ENCODE peak calls at places on chromosomes 11 and 22, in six cellular contexts. One of them, this sample, is unnamed.

GRCh38 chr22:30433773-30434172 is 8.2 kb downstream of the MTFP1 start:
- DNase-seq in epithelial cell of esophagus: peak
- DNase-seq in body of pancreas: no peak
- DNase-seq in foreskin fibroblast: no peak
- DNase-seq in thoracic aorta: no peak
- DNase-seq in heart left ventricle: no peak
- DNase-seq in this sample: no peak

GRCh38 chr11:27700351-27701261 is at the start of gene BDNF:
- DNase-seq in epithelial cell of esophagus: peak
- DNase-seq in body of pancreas: no peak
- DNase-seq in foreskin fibroblast: peak
- DNase-seq in thoracic aorta: no peak
- DNase-seq in heart left ventricle: peak
- DNase-seq in this sample: peak

GRCh38 chr11:104830080-104830479 is 68.2 kb downstream of the CASP12 start:
- DNase-seq in epithelial cell of esophagus: peak
- DNase-seq in body of pancreas: no peak
- DNase-seq in foreskin fibroblast: peak
- DNase-seq in thoracic aorta: no peak
- DNase-seq in heart left ventricle: no peak
- DNase-seq in this sample: peak

GRCh38 chr22:45014658-45015057 is 4.9 kb upstream of the PHF21B start:
- DNase-seq in epithelial cell of esophagus: no peak
- DNase-seq in body of pancreas: no peak
- DNase-seq in foreskin fibroblast: no peak
- DNase-seq in thoracic aorta: no peak
- DNase-seq in heart left ventricle: no peak
- DNase-seq in this sample: no peak

GRCh38 chr11:2980168-2980840 is 11.8 kb downstream of the NAP1L4 start:
- DNase-seq in epithelial cell of esophagus: peak
- DNase-seq in body of pancreas: no peak
- DNase-seq in foreskin fibroblast: no peak
- DNase-seq in thoracic aorta: no peak
- DNase-seq in heart left ventricle: no peak
- DNase-seq in this sample: no peak

GRCh38 chr22:44574581-44575343 is 76.7 kb upstream of the RTL6 start:
- DNase-seq in epithelial cell of esophagus: no peak
- DNase-seq in body of pancreas: peak
- DNase-seq in foreskin fibroblast: no peak
- DNase-seq in thoracic aorta: no peak
- DNase-seq in heart left ventricle: no peak
- DNase-seq in this sample: no peak

GRCh38 chr11:78615724-78616123 is 41.1 kb upstream of the NARS2 start:
- DNase-seq in epithelial cell of esophagus: peak
- DNase-seq in body of pancreas: no peak
- DNase-seq in foreskin fibroblast: no peak
- DNase-seq in thoracic aorta: no peak
- DNase-seq in heart left ventricle: no peak
- DNase-seq in this sample: peak

GRCh38 chr11:65695459-65696241 is 16.4 kb upstream of the KAT5 start:
- DNase-seq in epithelial cell of esophagus: peak
- DNase-seq in body of pancreas: peak
- DNase-seq in foreskin fibroblast: no peak
- DNase-seq in thoracic aorta: no peak
- DNase-seq in heart left ventricle: peak
- DNase-seq in this sample: no peak

GRCh38 chr11:61019037-61019817 is 47.7 kb downstream of the CD6 start:
- DNase-seq in epithelial cell of esophagus: no peak
- DNase-seq in body of pancreas: no peak
- DNase-seq in foreskin fibroblast: no peak
- DNase-seq in thoracic aorta: no peak
- DNase-seq in heart left ventricle: no peak
- DNase-seq in this sample: no peak

GRCh38 chr11:113272281-113272680 is 42.1 kb upstream of the TTC12 start:
- DNase-seq in epithelial cell of esophagus: no peak
- DNase-seq in body of pancreas: no peak
- DNase-seq in foreskin fibroblast: no peak
- DNase-seq in thoracic aorta: no peak
- DNase-seq in heart left ventricle: no peak
- DNase-seq in this sample: no peak

GRCh38 chr11:66570826-66571222 is 2.4 kb upstream of the CTSF start:
- DNase-seq in epithelial cell of esophagus: no peak
- DNase-seq in body of pancreas: no peak
- DNase-seq in foreskin fibroblast: no peak
- DNase-seq in thoracic aorta: no peak
- DNase-seq in heart left ventricle: no peak
- DNase-seq in this sample: no peak

GRCh38 chr22:30562391-30562790 is 12.1 kb downstream of the GAL3ST1 start:
- DNase-seq in epithelial cell of esophagus: peak
- DNase-seq in body of pancreas: no peak
- DNase-seq in foreskin fibroblast: no peak
- DNase-seq in thoracic aorta: no peak
- DNase-seq in heart left ventricle: no peak
- DNase-seq in this sample: no peak

GRCh38 chr22:37050913-37051628 is 471 bp upstream of the KCTD17 start:
- DNase-seq in epithelial cell of esophagus: no peak
- DNase-seq in body of pancreas: no peak
- DNase-seq in foreskin fibroblast: no peak
- DNase-seq in thoracic aorta: no peak
- DNase-seq in heart left ventricle: no peak
- DNase-seq in this sample: no peak

GRCh38 chr22:42536166-42536565 is 16.6 kb upstream of the RRP7A start:
- DNase-seq in epithelial cell of esophagus: no peak
- DNase-seq in body of pancreas: no peak
- DNase-seq in foreskin fibroblast: no peak
- DNase-seq in thoracic aorta: no peak
- DNase-seq in heart left ventricle: no peak
- DNase-seq in this sample: no peak

GRCh38 chr11:130162733-130163132 is 3.2 kb downstream of the ST14 start:
- DNase-seq in epithelial cell of esophagus: peak
- DNase-seq in body of pancreas: no peak
- DNase-seq in foreskin fibroblast: peak
- DNase-seq in thoracic aorta: no peak
- DNase-seq in heart left ventricle: no peak
- DNase-seq in this sample: peak

GRCh38 chr11:47406896-47407745 is 1.3 kb upstream of the SLC39A13 start:
- DNase-seq in epithelial cell of esophagus: peak
- DNase-seq in body of pancreas: no peak
- DNase-seq in foreskin fibroblast: no peak
- DNase-seq in thoracic aorta: no peak
- DNase-seq in heart left ventricle: no peak
- DNase-seq in this sample: no peak

GRCh38 chr22:22422629-22423112 is 85.9 kb downstream of the ZNF280B start:
- DNase-seq in epithelial cell of esophagus: peak
- DNase-seq in body of pancreas: peak
- DNase-seq in foreskin fibroblast: peak
- DNase-seq in thoracic aorta: no peak
- DNase-seq in heart left ventricle: peak
- DNase-seq in this sample: peak

GRCh38 chr11:2208691-2209369 is 37.2 kb upstream of the TH start:
- DNase-seq in epithelial cell of esophagus: peak
- DNase-seq in body of pancreas: peak
- DNase-seq in foreskin fibroblast: no peak
- DNase-seq in thoracic aorta: no peak
- DNase-seq in heart left ventricle: no peak
- DNase-seq in this sample: no peak

GRCh38 chr22:45757068-45757467 is 85.4 kb downstream of the ATXN10 start:
- DNase-seq in epithelial cell of esophagus: no peak
- DNase-seq in body of pancreas: peak
- DNase-seq in foreskin fibroblast: no peak
- DNase-seq in thoracic aorta: no peak
- DNase-seq in heart left ventricle: peak
- DNase-seq in this sample: no peak

DNA sequence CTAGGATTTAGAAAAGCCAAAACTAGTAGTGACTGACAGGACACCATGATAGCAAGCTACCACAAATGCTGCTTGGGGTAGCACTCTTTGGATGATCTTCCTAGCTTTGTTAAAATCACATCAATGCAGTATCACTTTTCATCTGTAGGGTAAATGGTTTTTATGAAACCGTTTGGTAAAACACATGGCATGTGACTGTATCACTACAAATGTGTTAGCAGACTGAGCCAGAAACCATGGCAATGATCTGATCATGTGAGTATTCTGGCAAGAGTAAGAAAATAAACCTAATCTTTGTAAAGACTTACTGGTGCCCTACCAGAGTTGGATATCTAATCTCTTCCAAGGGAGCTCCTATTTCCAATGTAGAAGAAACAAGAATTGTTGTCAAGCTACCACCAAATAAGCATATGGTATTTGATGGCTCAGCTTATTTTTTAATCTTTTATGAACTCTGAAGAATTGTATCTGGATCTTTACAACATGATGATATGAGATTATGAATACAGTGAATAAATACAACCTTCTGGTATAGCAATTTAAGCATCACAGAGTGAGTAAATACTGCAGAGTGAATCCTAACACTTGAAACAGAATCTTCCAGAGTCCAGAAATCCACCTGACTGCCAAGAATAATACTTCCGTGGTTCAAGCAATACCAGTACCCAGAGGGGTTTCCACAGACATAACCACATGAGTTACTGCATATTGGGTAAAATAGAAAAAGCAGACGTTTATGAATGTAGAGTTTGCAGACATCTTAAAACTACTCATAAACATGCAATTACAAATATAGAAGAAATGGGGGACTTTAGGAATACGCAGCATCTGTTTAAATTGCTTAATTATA is 238.9 kb downstream of the TTC28 start:
- DNase-seq in epithelial cell of esophagus: no peak
- DNase-seq in body of pancreas: no peak
- DNase-seq in foreskin fibroblast: peak
- DNase-seq in thoracic aorta: no peak
- DNase-seq in heart left ventricle: no peak
- DNase-seq in this sample: peak
- TF ChIP-seq CTCF in epithelial cell of esophagus: no peak
- TF ChIP-seq CTCF in body of pancreas: no peak
- TF ChIP-seq CTCF in foreskin fibroblast: no peak
- TF ChIP-seq CTCF in thoracic aorta: no peak
- TF ChIP-seq CTCF in heart left ventricle: no peak
- TF ChIP-seq CTCF in this sample: peak

DNA sequence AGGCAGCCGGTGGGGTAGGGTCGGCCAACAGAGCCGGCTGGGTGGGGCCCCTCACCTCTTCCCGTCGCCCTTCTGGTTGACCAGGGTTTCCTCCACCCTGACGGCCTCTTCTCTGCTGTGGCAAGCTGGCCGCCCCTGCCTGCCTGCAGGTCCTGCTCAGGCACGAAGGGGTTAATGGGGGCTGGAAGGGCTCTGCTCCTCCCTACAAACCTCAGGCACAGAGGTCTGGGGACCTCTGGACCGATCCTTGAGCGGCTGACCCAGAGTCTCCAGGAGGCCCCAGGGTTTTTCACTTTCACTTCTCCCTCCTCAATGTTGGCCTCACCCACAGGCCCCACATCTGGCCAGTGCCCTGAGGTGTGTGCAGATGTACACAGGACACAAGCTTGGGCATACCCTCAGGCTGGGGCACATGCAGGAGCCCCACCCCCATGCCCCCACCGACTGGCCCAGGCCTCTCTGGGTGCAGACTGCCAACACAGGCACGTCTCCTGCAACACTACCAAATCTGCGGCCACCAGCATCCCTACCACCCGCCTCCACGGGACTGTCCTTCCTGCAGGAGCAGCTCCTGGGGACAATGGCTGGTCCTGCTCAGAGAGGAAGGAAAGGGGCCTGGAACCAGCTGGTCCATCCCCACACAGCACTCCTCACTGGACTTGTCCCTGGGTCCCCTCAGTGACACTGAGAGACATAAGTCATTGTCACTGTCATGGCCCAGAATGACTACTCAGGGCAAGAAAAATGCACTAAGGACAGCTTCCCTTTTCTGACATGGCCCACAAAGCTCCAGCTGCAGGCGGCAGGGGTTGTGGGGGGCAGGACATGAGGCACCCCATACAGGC is 3.2 kb upstream of the TBX1 start:
- DNase-seq in epithelial cell of esophagus: no peak
- DNase-seq in body of pancreas: no peak
- DNase-seq in foreskin fibroblast: no peak
- DNase-seq in thoracic aorta: no peak
- DNase-seq in heart left ventricle: no peak
- DNase-seq in this sample: no peak
- H3K4me3 ChIP-seq in epithelial cell of esophagus: peak
- H3K4me3 ChIP-seq in body of pancreas: no peak
- H3K4me3 ChIP-seq in foreskin fibroblast: no peak
- H3K4me3 ChIP-seq in thoracic aorta: peak
- H3K4me3 ChIP-seq in heart left ventricle: peak
- H3K4me3 ChIP-seq in this sample: no peak

DNA sequence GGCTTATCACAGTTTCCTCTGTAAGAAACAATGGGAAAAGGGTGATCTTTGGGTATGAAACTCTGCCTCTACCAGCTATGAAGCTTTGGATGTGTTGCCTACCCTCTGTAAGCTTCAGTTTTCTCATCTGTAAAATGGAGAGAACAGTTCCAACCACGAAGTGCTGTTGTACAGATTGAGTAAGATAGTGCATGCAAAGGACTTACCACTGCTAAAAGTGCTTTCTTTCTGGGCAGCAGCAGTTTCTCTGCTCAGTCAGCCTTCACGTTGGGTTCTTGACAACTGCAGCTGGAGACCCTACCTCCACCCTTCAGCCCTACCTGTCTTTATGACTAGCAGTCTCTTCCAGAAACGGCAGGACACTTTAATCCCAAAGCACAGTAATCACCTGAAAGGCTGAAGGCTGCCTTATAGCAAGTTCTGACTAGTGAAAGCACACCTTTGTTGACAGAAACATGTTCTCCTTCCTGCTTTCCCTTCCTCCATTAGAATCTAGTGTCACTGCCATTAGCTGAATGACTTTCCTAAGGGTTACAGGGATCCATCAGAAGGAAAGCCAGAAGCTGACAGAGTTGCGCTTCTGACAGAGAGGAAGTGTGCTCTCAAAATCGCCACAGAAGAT is 91.4 kb downstream of the RPL27A start:
- DNase-seq in epithelial cell of esophagus: peak
- DNase-seq in body of pancreas: no peak
- DNase-seq in foreskin fibroblast: no peak
- DNase-seq in thoracic aorta: no peak
- DNase-seq in heart left ventricle: no peak
- DNase-seq in this sample: no peak
- TF ChIP-seq CTCF in epithelial cell of esophagus: no peak
- TF ChIP-seq CTCF in body of pancreas: no peak
- TF ChIP-seq CTCF in foreskin fibroblast: no peak
- TF ChIP-seq CTCF in thoracic aorta: no peak
- TF ChIP-seq CTCF in heart left ventricle: no peak
- TF ChIP-seq CTCF in this sample: no peak

GRCh38 chr11:74019104-74019738 is 10.3 kb upstream of the UCP3 start:
- DNase-seq in epithelial cell of esophagus: no peak
- DNase-seq in body of pancreas: peak
- DNase-seq in foreskin fibroblast: no peak
- DNase-seq in thoracic aorta: no peak
- DNase-seq in heart left ventricle: no peak
- DNase-seq in this sample: peak

GRCh38 chr11:74019860-74020259 is 11.0 kb upstream of the UCP3 start:
- DNase-seq in epithelial cell of esophagus: peak
- DNase-seq in body of pancreas: no peak
- DNase-seq in foreskin fibroblast: no peak
- DNase-seq in thoracic aorta: no peak
- DNase-seq in heart left ventricle: no peak
- DNase-seq in this sample: peak

GRCh38 chr11:74020537-74020936 is 11.7 kb upstream of the UCP3 start:
- DNase-seq in epithelial cell of esophagus: no peak
- DNase-seq in body of pancreas: no peak
- DNase-seq in foreskin fibroblast: no peak
- DNase-seq in thoracic aorta: no peak
- DNase-seq in heart left ventricle: no peak
- DNase-seq in this sample: no peak

GRCh38 chr11:74017631-74018030 is 8.7 kb upstream of the UCP3 start:
- DNase-seq in epithelial cell of esophagus: no peak
- DNase-seq in body of pancreas: no peak
- DNase-seq in foreskin fibroblast: no peak
- DNase-seq in thoracic aorta: no peak
- DNase-seq in heart left ventricle: no peak
- DNase-seq in this sample: no peak

GRCh38 chr11:74018331-74019005 is 9.6 kb upstream of the UCP3 start:
- DNase-seq in epithelial cell of esophagus: peak
- DNase-seq in body of pancreas: peak
- DNase-seq in foreskin fibroblast: peak
- DNase-seq in thoracic aorta: peak
- DNase-seq in heart left ventricle: peak
- DNase-seq in this sample: peak
- H3K4me3 ChIP-seq in epithelial cell of esophagus: no peak
- H3K4me3 ChIP-seq in body of pancreas: no peak
- H3K4me3 ChIP-seq in foreskin fibroblast: no peak
- H3K4me3 ChIP-seq in thoracic aorta: no peak
- H3K4me3 ChIP-seq in heart left ventricle: no peak
- H3K4me3 ChIP-seq in this sample: no peak